ENCODE peak calls at places on chromosome 20, in five cellular contexts. One of them, this sample, is unnamed.

GRCh38 chr20:63087236-63087871 is 80.6 kb upstream of the BHLHE23 start:
- DNase-seq in A549: no peak
- DNase-seq in psoas muscle: no peak
- DNase-seq in stomach: no peak
- DNase-seq in left lung: peak; percentile 12
- DNase-seq in this sample: peak; percentile 8

GRCh38 chr20:5056801-5057599 is 55.7 kb upstream of the SLC23A2 start:
- DNase-seq in A549: peak; percentile 64
- DNase-seq in psoas muscle: no peak
- DNase-seq in stomach: peak; percentile 43
- DNase-seq in left lung: peak; percentile 82
- DNase-seq in this sample: peak; percentile 79

GRCh38 chr20:63178889-63179751 is 36.8 kb downstream of the YTHDF1 start:
- DNase-seq in A549: peak; percentile 49
- DNase-seq in psoas muscle: peak; percentile 29
- DNase-seq in stomach: peak; percentile 36
- DNase-seq in left lung: no peak
- DNase-seq in this sample: peak; percentile 35

GRCh38 chr20:57723816-57724215 is 14.0 kb upstream of the PMEPA1 start:
- DNase-seq in A549: no peak
- DNase-seq in psoas muscle: no peak
- DNase-seq in stomach: no peak
- DNase-seq in left lung: no peak
- DNase-seq in this sample: peak; percentile 13

GRCh38 chr20:56409521-56409920 is 2.5 kb upstream of the CASS4 start:
- DNase-seq in A549: no peak
- DNase-seq in psoas muscle: no peak
- DNase-seq in stomach: no peak
- DNase-seq in left lung: no peak
- DNase-seq in this sample: no peak

GRCh38 chr20:58810116-58810878 is 40.4 kb downstream of the GNAS-AS1 start:
- DNase-seq in A549: no peak
- DNase-seq in psoas muscle: no peak
- DNase-seq in stomach: no peak
- DNase-seq in left lung: no peak
- DNase-seq in this sample: no peak

GRCh38 chr20:50020283-50020682 is 37.5 kb downstream of the SNAI1 start:
- DNase-seq in A549: peak; percentile 55
- DNase-seq in psoas muscle: no peak
- DNase-seq in stomach: no peak
- DNase-seq in left lung: no peak
- DNase-seq in this sample: no peak

GRCh38 chr20:62350629-62351422 is 16.3 kb downstream of the LAMA5 start:
- DNase-seq in A549: no peak
- DNase-seq in psoas muscle: peak; percentile 12
- DNase-seq in stomach: no peak
- DNase-seq in left lung: no peak
- DNase-seq in this sample: no peak

GRCh38 chr20:24781061-24781980 is 167.7 kb upstream of the CST7 start:
- DNase-seq in A549: peak; percentile 51
- DNase-seq in psoas muscle: no peak
- DNase-seq in stomach: no peak
- DNase-seq in left lung: peak; percentile 24
- DNase-seq in this sample: no peak

GRCh38 chr20:64005394-64005793 is 24.5 kb downstream of the PRPF6 start:
- DNase-seq in A549: no peak
- DNase-seq in psoas muscle: no peak
- DNase-seq in stomach: no peak
- DNase-seq in left lung: no peak
- DNase-seq in this sample: no peak

GRCh38 chr20:18224968-18225568 is 63.3 kb upstream of the ZNF133 start:
- DNase-seq in A549: peak; percentile 29
- DNase-seq in psoas muscle: peak; percentile 29
- DNase-seq in stomach: peak; percentile 48
- DNase-seq in left lung: no peak
- DNase-seq in this sample: peak; percentile 32

GRCh38 chr20:47358672-47359532 is 2.4 kb upstream of the ZMYND8 start:
- DNase-seq in A549: peak; percentile 97
- DNase-seq in psoas muscle: peak; percentile 63
- DNase-seq in stomach: peak; percentile 91
- DNase-seq in left lung: peak; percentile 84
- DNase-seq in this sample: peak; percentile 77

GRCh38 chr20:55053389-55053788 is 578.0 kb downstream of the DOK5 start:
- DNase-seq in A549: no peak
- DNase-seq in psoas muscle: no peak
- DNase-seq in stomach: no peak
- DNase-seq in left lung: no peak
- DNase-seq in this sample: no peak

GRCh38 chr20:41137412-41138216 is at the start of gene PLCG1:
- DNase-seq in A549: peak; percentile 63
- DNase-seq in psoas muscle: peak; percentile 79
- DNase-seq in stomach: peak; percentile 84
- DNase-seq in left lung: peak; percentile 81
- DNase-seq in this sample: peak; percentile 88

GRCh38 chr20:49781676-49782075 is 31.0 kb upstream of the SLC9A8 start:
- DNase-seq in A549: no peak
- DNase-seq in psoas muscle: no peak
- DNase-seq in stomach: no peak
- DNase-seq in left lung: no peak
- DNase-seq in this sample: no peak

GRCh38 chr20:5448449-5449118 is 131.8 kb upstream of the PROKR2 start:
- DNase-seq in A549: peak; percentile 61
- DNase-seq in psoas muscle: no peak
- DNase-seq in stomach: peak; percentile 51
- DNase-seq in left lung: no peak
- DNase-seq in this sample: peak; percentile 80

GRCh38 chr20:54176610-54177009 is 2.8 kb upstream of the CYP24A1 start:
- DNase-seq in A549: no peak
- DNase-seq in psoas muscle: no peak
- DNase-seq in stomach: no peak
- DNase-seq in left lung: no peak
- DNase-seq in this sample: no peak

GRCh38 chr20:19407731-19408130 is 195.3 kb downstream of the SLC24A3 start:
- DNase-seq in A549: no peak
- DNase-seq in psoas muscle: no peak
- DNase-seq in stomach: no peak
- DNase-seq in left lung: no peak
- DNase-seq in this sample: no peak

GRCh38 chr20:11686900-11687543 is 230.7 kb upstream of the BTBD3 start:
- DNase-seq in A549: no peak
- DNase-seq in psoas muscle: peak; percentile 39
- DNase-seq in stomach: peak; percentile 64
- DNase-seq in left lung: no peak
- DNase-seq in this sample: peak; percentile 35

GRCh38 chr20:19867940-19868371 is 109.9 kb downstream of the RIN2 start:
- DNase-seq in A549: no peak
- DNase-seq in psoas muscle: peak; percentile 41
- DNase-seq in stomach: no peak
- DNase-seq in left lung: peak; percentile 75
- DNase-seq in this sample: no peak

GRCh38 chr20:24522452-24523330 is 53.3 kb downstream of the SYNDIG1 start:
- DNase-seq in A549: no peak
- DNase-seq in psoas muscle: no peak
- DNase-seq in stomach: no peak
- DNase-seq in left lung: no peak
- DNase-seq in this sample: no peak

GRCh38 chr20:17655286-17655651 is 26.8 kb downstream of the RRBP1 start:
- DNase-seq in A549: no peak
- DNase-seq in psoas muscle: no peak
- DNase-seq in stomach: no peak
- DNase-seq in left lung: no peak
- DNase-seq in this sample: no peak

GRCh38 chr20:11716239-11716944 is 201.3 kb upstream of the BTBD3 start:
- DNase-seq in A549: peak; percentile 78
- DNase-seq in psoas muscle: no peak
- DNase-seq in stomach: no peak
- DNase-seq in left lung: no peak
- DNase-seq in this sample: no peak

GRCh38 chr20:14189794-14190402 is 147.5 kb downstream of the FLRT3 start:
- DNase-seq in A549: peak; percentile 69
- DNase-seq in psoas muscle: no peak
- DNase-seq in stomach: no peak
- DNase-seq in left lung: no peak
- DNase-seq in this sample: no peak

GRCh38 chr20:22572491-22572890 is 11.9 kb downstream of the FOXA2 start:
- DNase-seq in A549: no peak
- DNase-seq in psoas muscle: no peak
- DNase-seq in stomach: no peak
- DNase-seq in left lung: no peak
- DNase-seq in this sample: no peak

GRCh38 chr20:57557926-57558613 is 2.8 kb upstream of the PCK1 start:
- DNase-seq in A549: no peak
- DNase-seq in psoas muscle: no peak
- DNase-seq in stomach: no peak
- DNase-seq in left lung: no peak
- DNase-seq in this sample: no peak

GRCh38 chr20:63331741-63332400 is 29.3 kb downstream of the CHRNA4 start:
- DNase-seq in A549: no peak
- DNase-seq in psoas muscle: no peak
- DNase-seq in stomach: no peak
- DNase-seq in left lung: no peak
- DNase-seq in this sample: no peak

DNA sequence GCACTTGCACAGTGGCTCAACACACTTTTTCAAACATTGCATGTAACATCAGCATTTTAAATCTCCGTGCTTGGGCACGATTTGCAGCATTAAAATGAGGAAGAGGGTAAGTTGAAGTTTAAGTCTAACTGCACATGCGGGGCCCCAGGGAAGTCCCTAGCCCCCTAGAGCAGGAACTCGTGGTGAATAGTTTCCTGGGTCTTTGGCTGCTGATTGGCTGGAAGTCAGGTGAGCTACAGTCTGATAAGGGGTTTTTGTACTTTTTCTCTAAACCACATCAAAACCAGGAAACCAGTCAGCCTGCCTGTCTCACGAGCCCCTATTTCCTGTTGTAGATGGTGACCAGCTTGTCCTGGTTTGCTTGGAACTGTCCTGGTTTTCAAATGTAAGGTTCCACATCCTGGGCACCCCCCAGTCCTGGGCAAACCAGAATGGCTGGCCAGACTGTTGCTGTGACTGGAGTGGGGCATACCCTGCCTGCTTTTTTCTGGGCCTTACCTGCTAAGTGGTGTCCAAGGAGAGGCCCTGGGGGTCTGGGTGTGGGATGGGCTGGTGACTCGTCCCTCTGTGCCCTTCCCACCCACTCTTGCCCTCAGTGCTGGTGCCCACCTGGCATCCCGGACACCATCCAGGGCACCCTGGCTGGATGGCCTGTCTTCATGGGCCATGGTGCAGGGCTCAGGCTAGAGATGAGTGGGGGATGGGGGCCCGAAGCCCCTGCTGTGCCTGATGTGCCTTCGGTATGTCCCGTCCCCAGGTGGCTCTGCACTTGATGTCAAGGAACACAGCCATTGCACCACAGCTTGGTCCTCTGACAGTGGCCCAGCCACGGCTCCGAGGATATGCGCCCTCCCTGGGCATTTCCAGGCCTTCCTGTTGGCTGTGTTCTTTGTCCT is 31.8 kb downstream of the SUN5 start:
- DNase-seq in A549: no peak
- DNase-seq in psoas muscle: no peak
- DNase-seq in stomach: no peak
- DNase-seq in left lung: no peak
- DNase-seq in this sample: no peak
- H3K4me3 ChIP-seq in A549: no peak overlapping the region
- H3K4me3 ChIP-seq in psoas muscle: no peak overlapping the region
- H3K4me3 ChIP-seq in stomach: no peak overlapping the region
- H3K4me3 ChIP-seq in left lung: no peak overlapping the region
- H3K4me3 ChIP-seq in this sample: no peak overlapping the region

DNA sequence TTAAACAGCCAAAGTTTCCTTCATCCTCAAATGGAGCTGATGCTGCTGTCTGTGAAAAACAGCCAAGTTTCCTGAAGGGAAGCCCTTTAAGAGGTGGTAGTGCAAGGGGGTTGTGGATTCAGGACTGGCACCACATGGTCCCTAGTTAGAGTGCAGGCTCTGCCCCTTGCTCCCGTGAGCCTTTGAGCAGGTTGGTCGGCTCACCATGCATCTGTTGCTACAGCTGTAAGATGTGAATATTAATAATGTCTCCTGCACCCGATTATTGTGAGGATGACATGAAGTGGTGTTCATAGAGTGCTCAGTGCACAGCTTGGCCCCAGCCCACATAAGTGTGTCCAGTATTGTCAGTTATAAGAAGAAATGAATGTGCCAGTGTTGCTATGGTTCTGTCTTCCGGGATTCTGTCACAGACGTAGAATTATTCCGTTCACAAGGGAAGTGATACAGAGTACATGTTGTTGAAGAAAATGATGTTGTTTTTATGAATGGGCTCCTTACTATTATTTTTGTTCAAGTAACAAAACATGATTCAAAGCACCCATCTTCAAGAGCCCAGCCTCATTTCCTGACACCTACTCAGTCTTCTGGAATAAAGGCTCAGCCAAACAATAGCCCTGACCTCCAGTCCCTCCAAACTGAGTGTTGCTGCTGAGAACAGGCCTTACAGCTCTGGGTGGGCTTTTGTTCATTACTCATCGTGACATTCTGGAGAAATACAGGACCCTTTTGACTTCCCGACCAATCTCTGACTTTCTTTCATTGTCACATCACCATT is 2.9 kb upstream of the PKIG start:
- DNase-seq in A549: no peak
- DNase-seq in psoas muscle: no peak
- DNase-seq in stomach: no peak
- DNase-seq in left lung: no peak
- DNase-seq in this sample: no peak
- H3K4me1 ChIP-seq in A549: peaks cover 8% of the 10 kb centered on the region
- H3K4me1 ChIP-seq in psoas muscle: peaks cover 47% of the 10 kb centered on the region
- H3K4me1 ChIP-seq in stomach: peaks cover 10% of the 10 kb centered on the region
- H3K4me1 ChIP-seq in left lung: peaks cover 54% of the 10 kb centered on the region
- H3K4me1 ChIP-seq in this sample: no peaks in the 10 kb centered on the region

GRCh38 chr20:37095609-37096414 is at the start of gene RBL1:
- DNase-seq in A549: peak; percentile 95
- DNase-seq in psoas muscle: peak; percentile 84
- DNase-seq in stomach: peak; percentile 80
- DNase-seq in left lung: peak; percentile 87
- DNase-seq in this sample: peak; percentile 87
- TF ChIP-seq CTCF in A549: no peak
- TF ChIP-seq CTCF in psoas muscle: no peak
- TF ChIP-seq CTCF in stomach: peak; percentile 75
- TF ChIP-seq CTCF in left lung: no peak
- TF ChIP-seq CTCF in this sample: peak; percentile 8

GRCh38 chr20:9066196-9066595 is 2.7 kb upstream of the PLCB4 start:
- DNase-seq in A549: peak; percentile 37
- DNase-seq in psoas muscle: no peak
- DNase-seq in stomach: no peak
- DNase-seq in left lung: no peak
- DNase-seq in this sample: no peak

GRCh38 chr20:9070304-9070703 is 1.4 kb downstream of the PLCB4 start:
- DNase-seq in A549: no peak
- DNase-seq in psoas muscle: no peak
- DNase-seq in stomach: no peak
- DNase-seq in left lung: no peak
- DNase-seq in this sample: no peak

GRCh38 chr20:9068232-9068781 is 580 bp upstream of the PLCB4 start:
- DNase-seq in A549: peak; percentile 72
- DNase-seq in psoas muscle: peak; percentile 31
- DNase-seq in stomach: peak; percentile 70
- DNase-seq in left lung: no peak
- DNase-seq in this sample: peak; percentile 53

GRCh38 chr20:9071976-9072726 is 3.3 kb downstream of the PLCB4 start:
- DNase-seq in A549: peak; percentile 56
- DNase-seq in psoas muscle: no peak
- DNase-seq in stomach: no peak
- DNase-seq in left lung: no peak
- DNase-seq in this sample: no peak

GRCh38 chr20:9068896-9069663 is at the start of gene PLCB4:
- DNase-seq in A549: peak; percentile 88
- DNase-seq in psoas muscle: peak; percentile 42
- DNase-seq in stomach: peak; percentile 68
- DNase-seq in left lung: no peak
- DNase-seq in this sample: peak; percentile 83
- H3K4me3 ChIP-seq in A549: peak within 1 kb of the TSS; percentile 85
- H3K4me3 ChIP-seq in psoas muscle: peak within 1 kb of the TSS; percentile 80
- H3K4me3 ChIP-seq in stomach: peak within 1 kb of the TSS; percentile 75
- H3K4me3 ChIP-seq in left lung: peak within 1 kb of the TSS; percentile 51
- H3K4me3 ChIP-seq in this sample: peak within 1 kb of the TSS; percentile 45

This sample was measured in mucosa of descending colon.